ENCODE peak calls at places on chromosomes 3 and 15, in six cellular contexts. A, R, E, I, U and D are unnamed samples.

GRCh38 chr15:81950841-81951414 is 94.9 kb downstream of the MEX3B start:
- DNase-seq in A (no peak), R (no peak), E (peak), I (no peak), U (peak), D (no peak)

GRCh38 chr3:114213669-114214541 is 23.5 kb downstream of the ZNF80 start:
- DNase-seq in A (no peak), R (no peak), E (peak), I (peak), U (peak), D (peak)

GRCh38 chr15:27675571-27675970 is 423.5 kb downstream of the OCA2 start:
- DNase-seq in A (no peak), R (no peak), E (no peak), I (no peak), U (no peak), D (no peak)

GRCh38 chr15:74322558-74323180 is 44.8 kb downstream of the CYP11A1 start:
- DNase-seq in A (no peak), R (peak), E (peak), I (peak), U (peak), D (no peak)

GRCh38 chr3:28000608-28001007 is 240.8 kb upstream of the CMC1 start:
- DNase-seq in A (no peak), R (no peak), E (no peak), I (no peak), U (no peak), D (no peak)

GRCh38 chr3:152720941-152721718 is 113.8 kb upstream of the P2RY1 start:
- DNase-seq in A (no peak), R (no peak), E (no peak), I (no peak), U (no peak), D (no peak)

GRCh38 chr3:124986153-124987143 is 51.9 kb upstream of the MUC13 start:
- DNase-seq in A (no peak), R (no peak), E (peak), I (no peak), U (peak), D (peak)

GRCh38 chr3:36729204-36730056 is 34.9 kb downstream of the DCLK3 start:
- DNase-seq in A (no peak), R (no peak), E (peak), I (no peak), U (peak), D (peak)

GRCh38 chr3:153130312-153130977 is 31.6 kb upstream of the RAP2B start:
- DNase-seq in A (no peak), R (no peak), E (peak), I (no peak), U (peak), D (peak)

GRCh38 chr3:150599611-150600297 is 3.4 kb upstream of the SELENOT start:
- DNase-seq in A (no peak), R (no peak), E (peak), I (no peak), U (peak), D (no peak)

GRCh38 chr3:13822042-13822441 is 57.8 kb downstream of the WNT7A start:
- DNase-seq in A (no peak), R (no peak), E (no peak), I (no peak), U (peak), D (no peak)

GRCh38 chr15:75142499-75142898 is 59.2 kb upstream of the C15orf39 start:
- DNase-seq in A (peak), R (no peak), E (no peak), I (no peak), U (no peak), D (no peak)

GRCh38 chr15:32659340-32659831 is 17.9 kb downstream of the SCG5 start:
- DNase-seq in A (no peak), R (no peak), E (no peak), I (no peak), U (peak), D (peak)

GRCh38 chr3:42847731-42848130 is 27.9 kb downstream of the CYP8B1 start:
- DNase-seq in A (no peak), R (no peak), E (no peak), I (no peak), U (no peak), D (no peak)

GRCh38 chr15:45448066-45448510 is 69.7 kb upstream of the GATM start:
- DNase-seq in A (peak), R (no peak), E (no peak), I (no peak), U (no peak), D (no peak)

GRCh38 chr3:45706133-45706808 is 17.1 kb downstream of the SACM1L start:
- DNase-seq in A (no peak), R (no peak), E (no peak), I (no peak), U (no peak), D (no peak)

GRCh38 chr3:37383323-37383722 is 208.9 kb upstream of the LRRFIP2 start:
- DNase-seq in A (no peak), R (no peak), E (no peak), I (no peak), U (no peak), D (no peak)

GRCh38 chr15:57557810-57558209 is 33.9 kb upstream of the MYZAP start:
- DNase-seq in A (no peak), R (no peak), E (no peak), I (no peak), U (no peak), D (no peak)

GRCh38 chr3:122004123-122004522 is 17.9 kb downstream of the ILDR1 start:
- DNase-seq in A (no peak), R (no peak), E (peak), I (no peak), U (no peak), D (no peak)

GRCh38 chr3:52247455-52248164 is 2.1 kb downstream of the PPM1M start:
- DNase-seq in A (no peak), R (no peak), E (no peak), I (no peak), U (no peak), D (no peak)

GRCh38 chr3:124846189-124846588 is 41.0 kb downstream of the ITGB5 start:
- DNase-seq in A (no peak), R (no peak), E (peak), I (no peak), U (peak), D (no peak)

GRCh38 chr3:197564097-197564843 is 8.5 kb upstream of the BDH1 start:
- DNase-seq in A (no peak), R (no peak), E (no peak), I (no peak), U (no peak), D (no peak)

GRCh38 chr3:66480666-66481065 is 20.2 kb downstream of the LRIG1 start:
- DNase-seq in A (no peak), R (no peak), E (peak), I (peak), U (no peak), D (no peak)

GRCh38 chr15:66841953-66842681 is 140.1 kb downstream of the SMAD6 start:
- DNase-seq in A (peak), R (peak), E (peak), I (peak), U (peak), D (peak)

GRCh38 chr15:101368868-101369642 is 74.0 kb upstream of the SNRPA1 start:
- DNase-seq in A (no peak), R (peak), E (no peak), I (no peak), U (no peak), D (no peak)

GRCh38 chr3:66021731-66022131 is 17.0 kb downstream of the MAGI1 start:
- DNase-seq in A (no peak), R (no peak), E (no peak), I (no peak), U (no peak), D (no peak)

GRCh38 chr3:80338366-80338765 is 570.6 kb upstream of the ROBO1 start:
- DNase-seq in A (no peak), R (no peak), E (no peak), I (no peak), U (peak), D (no peak)

GRCh38 chr3:148178508-148178907 is 519.2 kb upstream of the AGTR1 start:
- DNase-seq in A (no peak), R (no peak), E (no peak), I (no peak), U (peak), D (no peak)

GRCh38 chr3:15438988-15439387 is 11.6 kb downstream of the EAF1 start:
- DNase-seq in A (no peak), R (no peak), E (peak), I (no peak), U (no peak), D (no peak)

GRCh38 chr3:16477501-16477900 is 36.0 kb downstream of the RFTN1 start:
- DNase-seq in A (no peak), R (no peak), E (no peak), I (no peak), U (no peak), D (no peak)

GRCh38 chr3:82509951-82510603 is 748.6 kb upstream of the GBE1 start:
- DNase-seq in A (no peak), R (no peak), E (no peak), I (no peak), U (no peak), D (no peak)

GRCh38 chr15:62809106-62809967 is 233.2 kb upstream of the TPM1 start:
- DNase-seq in A (no peak), R (no peak), E (peak), I (no peak), U (peak), D (peak)

GRCh38 chr3:129068291-129068886 is 7.8 kb downstream of the GP9 start:
- DNase-seq in A (no peak), R (no peak), E (peak), I (no peak), U (no peak), D (no peak)

GRCh38 chr3:67509471-67510075 is 144.8 kb downstream of the SUCLG2 start:
- DNase-seq in A (no peak), R (no peak), E (peak), I (no peak), U (no peak), D (no peak)

GRCh38 chr3:184907941-184908649 is 96.1 kb downstream of the VPS8 start:
- DNase-seq in A (no peak), R (peak), E (no peak), I (no peak), U (no peak), D (no peak)

GRCh38 chr15:39685999-39686613 is 96.5 kb downstream of the FSIP1 start:
- DNase-seq in A (no peak), R (no peak), E (peak), I (peak), U (peak), D (no peak)

GRCh38 chr3:62134061-62134496 is 239.3 kb downstream of the FEZF2 start:
- DNase-seq in A (no peak), R (peak), E (no peak), I (no peak), U (no peak), D (no peak)

GRCh38 chr3:184568918-184569829 is 7.6 kb downstream of the EPHB3 start:
- DNase-seq in A (peak), R (peak), E (peak), I (no peak), U (peak), D (peak)